ENCODE peak calls at places on chromosomes 7 and 10, in five cellular contexts. One of them, this sample, is unnamed. For H3K9me3, the result is how much of the 10 kb centered on the place peaks cover.

GRCh38 chr10:132061030-132061429 is 4.7 kb upstream of the JAKMIP3 start:
- DNase-seq in body of pancreas: no peak
- DNase-seq in Panc1: no peak
- DNase-seq in A549: no peak
- DNase-seq in tibial nerve: no peak
- DNase-seq in this sample: no peak

GRCh38 chr10:11238893-11239292 is 221.2 kb downstream of the CELF2 start:
- DNase-seq in body of pancreas: no peak
- DNase-seq in Panc1: no peak
- DNase-seq in A549: no peak
- DNase-seq in tibial nerve: no peak
- DNase-seq in this sample: no peak

GRCh38 chr7:22016547-22016946 is 70.8 kb upstream of the CDCA7L start:
- DNase-seq in body of pancreas: no peak
- DNase-seq in Panc1: no peak
- DNase-seq in A549: no peak
- DNase-seq in tibial nerve: no peak
- DNase-seq in this sample: no peak

GRCh38 chr7:151311294-151311864 is 30.2 kb upstream of the NUB1 start:
- DNase-seq in body of pancreas: no peak
- DNase-seq in Panc1: no peak
- DNase-seq in A549: peak
- DNase-seq in tibial nerve: no peak
- DNase-seq in this sample: no peak

GRCh38 chr7:137086896-137087295 is 218.4 kb downstream of the CHRM2 start:
- DNase-seq in body of pancreas: no peak
- DNase-seq in Panc1: no peak
- DNase-seq in A549: no peak
- DNase-seq in tibial nerve: no peak
- DNase-seq in this sample: no peak

GRCh38 chr7:116351966-116352365 is 141.6 kb downstream of the TES start:
- DNase-seq in body of pancreas: no peak
- DNase-seq in Panc1: no peak
- DNase-seq in A549: no peak
- DNase-seq in tibial nerve: no peak
- DNase-seq in this sample: no peak

GRCh38 chr7:38878694-38879457 is 30.1 kb downstream of the VPS41 start:
- DNase-seq in body of pancreas: no peak
- DNase-seq in Panc1: no peak
- DNase-seq in A549: no peak
- DNase-seq in tibial nerve: no peak
- DNase-seq in this sample: no peak

GRCh38 chr7:100584046-100584676 is 1.8 kb downstream of the LRCH4 start:
- DNase-seq in body of pancreas: no peak
- DNase-seq in Panc1: no peak
- DNase-seq in A549: no peak
- DNase-seq in tibial nerve: no peak
- DNase-seq in this sample: peak

GRCh38 chr10:43905502-43906236 is 257.0 kb upstream of the ZNF32 start:
- DNase-seq in body of pancreas: no peak
- DNase-seq in Panc1: no peak
- DNase-seq in A549: no peak
- DNase-seq in tibial nerve: no peak
- DNase-seq in this sample: no peak

GRCh38 chr7:75638607-75639070 is 100.1 kb downstream of the HIP1 start:
- DNase-seq in body of pancreas: peak
- DNase-seq in Panc1: no peak
- DNase-seq in A549: no peak
- DNase-seq in tibial nerve: peak
- DNase-seq in this sample: peak

GRCh38 chr7:131489196-131489595 is 67.2 kb downstream of the PODXL start:
- DNase-seq in body of pancreas: no peak
- DNase-seq in Panc1: no peak
- DNase-seq in A549: no peak
- DNase-seq in tibial nerve: no peak
- DNase-seq in this sample: no peak

GRCh38 chr10:72334196-72334831 is 20.4 kb downstream of the DNAJB12 start:
- DNase-seq in body of pancreas: peak
- DNase-seq in Panc1: no peak
- DNase-seq in A549: no peak
- DNase-seq in tibial nerve: no peak
- DNase-seq in this sample: no peak

GRCh38 chr7:54992876-54993490 is 25.8 kb upstream of the EGFR start:
- DNase-seq in body of pancreas: no peak
- DNase-seq in Panc1: no peak
- DNase-seq in A549: no peak
- DNase-seq in tibial nerve: no peak
- DNase-seq in this sample: no peak

GRCh38 chr10:98314577-98315284 is 46.7 kb upstream of the LOXL4 start:
- DNase-seq in body of pancreas: no peak
- DNase-seq in Panc1: no peak
- DNase-seq in A549: peak
- DNase-seq in tibial nerve: peak
- DNase-seq in this sample: no peak

GRCh38 chr10:112958275-112958995 is 8.4 kb downstream of the TCF7L2 start:
- DNase-seq in body of pancreas: no peak
- DNase-seq in Panc1: no peak
- DNase-seq in A549: peak
- DNase-seq in tibial nerve: no peak
- DNase-seq in this sample: no peak

GRCh38 chr7:102111063-102111757 is 175.5 kb upstream of the SH2B2 start:
- DNase-seq in body of pancreas: no peak
- DNase-seq in Panc1: no peak
- DNase-seq in A549: no peak
- DNase-seq in tibial nerve: no peak
- DNase-seq in this sample: peak

GRCh38 chr7:45917658-45918057 is 3.4 kb downstream of the IGFBP3 start:
- DNase-seq in body of pancreas: peak
- DNase-seq in Panc1: no peak
- DNase-seq in A549: peak
- DNase-seq in tibial nerve: peak
- DNase-seq in this sample: peak

GRCh38 chr10:47388879-47389278 is 4.8 kb upstream of the ZNF488 start:
- DNase-seq in body of pancreas: no peak
- DNase-seq in Panc1: no peak
- DNase-seq in A549: no peak
- DNase-seq in tibial nerve: no peak
- DNase-seq in this sample: peak

GRCh38 chr7:78074713-78075112 is 276.1 kb downstream of the PHTF2 start:
- DNase-seq in body of pancreas: no peak
- DNase-seq in Panc1: no peak
- DNase-seq in A549: no peak
- DNase-seq in tibial nerve: no peak
- DNase-seq in this sample: no peak

GRCh38 chr7:123494193-123494796 is 40.1 kb downstream of the IQUB start:
- DNase-seq in body of pancreas: peak
- DNase-seq in Panc1: peak
- DNase-seq in A549: peak
- DNase-seq in tibial nerve: no peak
- DNase-seq in this sample: no peak

GRCh38 chr7:145831616-145832206 is 284.9 kb upstream of the CNTNAP2 start:
- DNase-seq in body of pancreas: no peak
- DNase-seq in Panc1: no peak
- DNase-seq in A549: no peak
- DNase-seq in tibial nerve: no peak
- DNase-seq in this sample: no peak
- H3K9me3 ChIP-seq in body of pancreas: under half
- H3K9me3 ChIP-seq in Panc1: under half
- H3K9me3 ChIP-seq in A549: under half
- H3K9me3 ChIP-seq in tibial nerve: under half
- H3K9me3 ChIP-seq in this sample: under half

GRCh38 chr7:158265743-158266080 is 321.9 kb downstream of the PTPRN2 start:
- DNase-seq in body of pancreas: no peak
- DNase-seq in Panc1: no peak
- DNase-seq in A549: no peak
- DNase-seq in tibial nerve: no peak
- DNase-seq in this sample: peak

GRCh38 chr7:158268851-158269535 is 318.6 kb downstream of the PTPRN2 start:
- DNase-seq in body of pancreas: peak
- DNase-seq in Panc1: no peak
- DNase-seq in A549: no peak
- DNase-seq in tibial nerve: no peak
- DNase-seq in this sample: peak

GRCh38 chr7:158266426-158266816 is 321.2 kb downstream of the PTPRN2 start:
- DNase-seq in body of pancreas: no peak
- DNase-seq in Panc1: no peak
- DNase-seq in A549: no peak
- DNase-seq in tibial nerve: no peak
- DNase-seq in this sample: peak

GRCh38 chr7:158267737-158268435 is 319.7 kb downstream of the PTPRN2 start:
- DNase-seq in body of pancreas: peak
- DNase-seq in Panc1: no peak
- DNase-seq in A549: no peak
- DNase-seq in tibial nerve: no peak
- DNase-seq in this sample: peak

GRCh38 chr7:158266817-158267736 is 320.5 kb downstream of the PTPRN2 start:
- DNase-seq in body of pancreas: no peak
- DNase-seq in Panc1: no peak
- DNase-seq in A549: no peak
- DNase-seq in tibial nerve: no peak
- DNase-seq in this sample: peak
- H3K9me3 ChIP-seq in body of pancreas: under half
- H3K9me3 ChIP-seq in Panc1: under half
- H3K9me3 ChIP-seq in A549: under half
- H3K9me3 ChIP-seq in tibial nerve: under half
- H3K9me3 ChIP-seq in this sample: under half

GRCh38 chr7:64515781-64516180 is 47.1 kb downstream of the ZNF680 start:
- DNase-seq in body of pancreas: no peak
- DNase-seq in Panc1: no peak
- DNase-seq in A549: no peak
- DNase-seq in tibial nerve: no peak
- DNase-seq in this sample: no peak
- H3K9me3 ChIP-seq in body of pancreas: under half
- H3K9me3 ChIP-seq in Panc1: half or more
- H3K9me3 ChIP-seq in A549: half or more
- H3K9me3 ChIP-seq in tibial nerve: half or more
- H3K9me3 ChIP-seq in this sample: under half

GRCh38 chr7:19610194-19610943 is 98.5 kb downstream of the POLR1F start:
- DNase-seq in body of pancreas: no peak
- DNase-seq in Panc1: no peak
- DNase-seq in A549: no peak
- DNase-seq in tibial nerve: no peak
- DNase-seq in this sample: no peak
- H3K9me3 ChIP-seq in body of pancreas: under half
- H3K9me3 ChIP-seq in Panc1: under half
- H3K9me3 ChIP-seq in A549: under half
- H3K9me3 ChIP-seq in tibial nerve: under half
- H3K9me3 ChIP-seq in this sample: under half

GRCh38 chr10:1465421-1465902 is 271.9 kb downstream of the ADARB2 start:
- DNase-seq in body of pancreas: no peak
- DNase-seq in Panc1: no peak
- DNase-seq in A549: no peak
- DNase-seq in tibial nerve: no peak
- DNase-seq in this sample: no peak
- H3K9me3 ChIP-seq in body of pancreas: under half
- H3K9me3 ChIP-seq in Panc1: under half
- H3K9me3 ChIP-seq in A549: under half
- H3K9me3 ChIP-seq in tibial nerve: under half
- H3K9me3 ChIP-seq in this sample: under half

GRCh38 chr7:90626011-90626410 is 29.9 kb downstream of the CDK14 start:
- DNase-seq in body of pancreas: no peak
- DNase-seq in Panc1: no peak
- DNase-seq in A549: no peak
- DNase-seq in tibial nerve: no peak
- DNase-seq in this sample: no peak

GRCh38 chr7:90625562-90625961 is 29.4 kb downstream of the CDK14 start:
- DNase-seq in body of pancreas: peak
- DNase-seq in Panc1: no peak
- DNase-seq in A549: no peak
- DNase-seq in tibial nerve: no peak
- DNase-seq in this sample: peak

GRCh38 chr7:90629306-90629918 is 33.3 kb downstream of the CDK14 start:
- DNase-seq in body of pancreas: no peak
- DNase-seq in Panc1: peak
- DNase-seq in A549: peak
- DNase-seq in tibial nerve: no peak
- DNase-seq in this sample: no peak

DNA sequence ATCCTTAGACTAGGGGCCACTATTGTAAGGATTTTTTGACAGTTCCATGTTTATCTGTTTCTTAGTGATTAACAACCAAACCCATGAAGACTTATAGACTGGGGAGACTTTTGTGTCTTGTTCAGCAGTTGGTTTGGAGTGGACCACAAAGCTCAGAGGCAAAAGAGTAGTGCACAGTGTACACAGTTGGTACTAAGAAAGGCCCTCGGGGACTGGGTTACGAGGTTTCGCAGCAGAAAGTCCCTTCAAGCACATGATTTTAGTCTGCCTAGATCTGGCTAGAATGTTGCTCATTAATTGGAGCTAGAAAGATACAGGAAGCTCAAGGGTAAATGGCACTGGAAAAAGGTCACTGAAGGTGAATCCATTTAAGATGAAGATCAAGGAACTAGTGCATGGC is 35.4 kb downstream of the CDK14 start:
- DNase-seq in body of pancreas: no peak
- DNase-seq in Panc1: no peak
- DNase-seq in A549: no peak
- DNase-seq in tibial nerve: no peak
- DNase-seq in this sample: no peak
- H3K9me3 ChIP-seq in body of pancreas: under half
- H3K9me3 ChIP-seq in Panc1: under half
- H3K9me3 ChIP-seq in A549: under half
- H3K9me3 ChIP-seq in tibial nerve: under half
- H3K9me3 ChIP-seq in this sample: under half

GRCh38 chr7:15932318-15932717 is 245.8 kb upstream of the MEOX2 start:
- DNase-seq in body of pancreas: no peak
- DNase-seq in Panc1: no peak
- DNase-seq in A549: no peak
- DNase-seq in tibial nerve: no peak
- DNase-seq in this sample: no peak
- H3K9me3 ChIP-seq in body of pancreas: under half
- H3K9me3 ChIP-seq in Panc1: under half
- H3K9me3 ChIP-seq in A549: under half
- H3K9me3 ChIP-seq in tibial nerve: under half
- H3K9me3 ChIP-seq in this sample: under half

GRCh38 chr10:22906767-22907166 is 21.1 kb upstream of the ARMC3 start:
- DNase-seq in body of pancreas: no peak
- DNase-seq in Panc1: no peak
- DNase-seq in A549: no peak
- DNase-seq in tibial nerve: no peak
- DNase-seq in this sample: no peak
- H3K9me3 ChIP-seq in body of pancreas: under half
- H3K9me3 ChIP-seq in Panc1: under half
- H3K9me3 ChIP-seq in A549: under half
- H3K9me3 ChIP-seq in tibial nerve: under half
- H3K9me3 ChIP-seq in this sample: under half